ENCODE peak calls at places on chromosomes 6 and 20, in six cellular contexts. X, W, S, F, L and C are unnamed samples.

GRCh38 chr6:37650071-37650481 is 47.6 kb downstream of the MDGA1 start:
- DNase-seq in F (peak), X (no peak), S (peak), L (no peak), W (no peak), C (no peak)

GRCh38 chr6:36973190-36973589 is 12.8 kb downstream of the MTCH1 start:
- DNase-seq in W (no peak), F (no peak), X (no peak), L (no peak), S (no peak), C (no peak)

GRCh38 chr6:128666405-128666804 is 146.0 kb upstream of the PTPRK start:
- DNase-seq in X (no peak), S (no peak), F (no peak), L (no peak), W (no peak), C (no peak)

GRCh38 chr20:63369724-63370622 is 8.8 kb upstream of the CHRNA4 start:
- DNase-seq in S (no peak), L (no peak), F (no peak), W (no peak), X (no peak), C (no peak)

GRCh38 chr20:60038400-60038799 is 80.2 kb downstream of the CDH26 start:
- DNase-seq in S (no peak), W (no peak), L (peak), F (no peak), X (no peak), C (no peak)

GRCh38 chr6:29850011-29850553 is 22.5 kb downstream of the HLA-G start:
- DNase-seq in S (no peak), W (peak), X (peak), L (no peak), F (peak), C (peak)

GRCh38 chr6:116398366-116399005 is 27.7 kb downstream of the DSE start:
- DNase-seq in W (no peak), L (no peak), X (no peak), F (no peak), S (no peak), C (no peak)

GRCh38 chr6:37435373-37435772 is 2.4 kb downstream of the CMTR1 start:
- DNase-seq in W (no peak), L (no peak), S (no peak), X (no peak), F (no peak), C (no peak)

GRCh38 chr6:165662041-165662491 is 975 bp downstream of the PDE10A start:
- DNase-seq in F (no peak), X (no peak), W (no peak), S (no peak), L (peak), C (no peak)

GRCh38 chr6:7108196-7108963 is 619 bp downstream of the RREB1 start:
- DNase-seq in X (peak), L (no peak), W (peak), S (no peak), F (peak), C (peak)

GRCh38 chr20:33761698-33762250 is 30.0 kb downstream of the ZNF341 start:
- DNase-seq in X (no peak), W (no peak), F (no peak), S (no peak), L (no peak), C (no peak)

GRCh38 chr6:138104618-138105213 is 2.5 kb downstream of the PERP start:
- DNase-seq in W (no peak), S (no peak), L (no peak), F (no peak), X (no peak), C (no peak)

GRCh38 chr20:34538671-34539123 is 19.8 kb upstream of the MAP1LC3A start:
- DNase-seq in S (no peak), W (peak), X (peak), L (no peak), F (peak), C (peak)

GRCh38 chr20:45087814-45088213 is 13.1 kb downstream of the KCNS1 start:
- DNase-seq in W (no peak), L (no peak), X (no peak), F (no peak), S (no peak), C (no peak)

GRCh38 chr20:5859611-5860010 is 90.7 kb downstream of the TRMT6 start:
- DNase-seq in F (no peak), L (no peak), S (no peak), X (no peak), W (no peak), C (no peak)

GRCh38 chr6:40714576-40715500 is 127.7 kb upstream of the LRFN2 start:
- DNase-seq in L (no peak), W (peak), F (peak), X (peak), S (no peak), C (no peak)

GRCh38 chr6:166942393-166943168 is 13.8 kb downstream of the RNASET2 start:
- DNase-seq in W (no peak), F (peak), X (no peak), S (no peak), L (no peak), C (no peak)

GRCh38 chr6:85470023-85470410 is 20.1 kb downstream of the NT5E start:
- DNase-seq in W (no peak), X (no peak), S (no peak), L (no peak), F (no peak), C (no peak)

GRCh38 chr20:24872291-24873014 is 76.6 kb upstream of the CST7 start:
- DNase-seq in L (peak), W (no peak), S (no peak), X (no peak), F (no peak), C (peak)

GRCh38 chr6:74137910-74138309 is 441.9 kb downstream of the CD109 start:
- DNase-seq in F (no peak), W (no peak), S (no peak), X (no peak), L (no peak), C (no peak)

GRCh38 chr20:26208296-26209091 is 511.8 kb upstream of the ZNF337 start:
- DNase-seq in F (no peak), W (no peak), S (peak), X (no peak), L (no peak), C (peak)

GRCh38 chr20:19185083-19185482 is 27.4 kb upstream of the SLC24A3 start:
- DNase-seq in X (no peak), F (no peak), L (no peak), W (no peak), S (no peak), C (no peak)

GRCh38 chr20:17036546-17036945 is 190.3 kb upstream of the PCSK2 start:
- DNase-seq in X (no peak), W (no peak), S (no peak), L (no peak), F (no peak), C (no peak)

GRCh38 chr6:53987527-53987888 is 123.7 kb upstream of the MLIP start:
- DNase-seq in W (no peak), X (no peak), F (no peak), L (no peak), S (no peak), C (no peak)

GRCh38 chr6:135018057-135018456 is 36.6 kb downstream of the HBS1L start:
- DNase-seq in X (no peak), L (no peak), F (no peak), S (no peak), W (no peak), C (no peak)

GRCh38 chr6:37538107-37538506 is 38.4 kb upstream of the CCDC167 start:
- DNase-seq in F (peak), X (no peak), W (no peak), S (no peak), L (no peak), C (no peak)

GRCh38 chr20:64130876-64131275 is 23.5 kb upstream of the NPBWR2 start:
- DNase-seq in L (no peak), F (no peak), X (no peak), W (no peak), S (no peak), C (peak)

GRCh38 chr6:142822882-142823578 is 121.9 kb downstream of the HIVEP2 start:
- DNase-seq in L (no peak), W (no peak), F (peak), X (no peak), S (peak), C (no peak)

GRCh38 chr20:61631770-61632169 is 379.7 kb downstream of the CDH4 start:
- DNase-seq in S (no peak), W (no peak), F (peak), X (no peak), L (no peak), C (no peak)

GRCh38 chr6:167840160-167840525 is 13.4 kb downstream of the AFDN start:
- DNase-seq in F (peak), X (no peak), W (no peak), L (no peak), S (no peak), C (no peak)

GRCh38 chr20:54172856-54173652 is 732 bp downstream of the CYP24A1 start:
- DNase-seq in L (no peak), S (no peak), W (no peak), F (no peak), X (no peak), C (no peak)

GRCh38 chr6:101150226-101150625 is 243.3 kb upstream of the GRIK2 start:
- DNase-seq in S (no peak), L (no peak), W (no peak), F (no peak), X (no peak), C (no peak)

GRCh38 chr6:150169609-150170008 is 26.8 kb downstream of the PPP1R14C start:
- DNase-seq in W (no peak), X (no peak), F (peak), S (no peak), L (no peak), C (no peak)

GRCh38 chr6:88662163-88662580 is 301.2 kb downstream of the RNGTT start:
- DNase-seq in W (peak), X (no peak), F (no peak), L (no peak), S (no peak), C (no peak)

GRCh38 chr6:56730663-56731529 is 88.2 kb upstream of the DST start:
- DNase-seq in L (no peak), X (no peak), F (no peak), W (no peak), S (no peak), C (no peak)

GRCh38 chr6:166417285-166417691 is 34.5 kb upstream of the MPC1 start:
- DNase-seq in X (no peak), W (no peak), L (no peak), F (no peak), S (no peak), C (no peak)

DNA sequence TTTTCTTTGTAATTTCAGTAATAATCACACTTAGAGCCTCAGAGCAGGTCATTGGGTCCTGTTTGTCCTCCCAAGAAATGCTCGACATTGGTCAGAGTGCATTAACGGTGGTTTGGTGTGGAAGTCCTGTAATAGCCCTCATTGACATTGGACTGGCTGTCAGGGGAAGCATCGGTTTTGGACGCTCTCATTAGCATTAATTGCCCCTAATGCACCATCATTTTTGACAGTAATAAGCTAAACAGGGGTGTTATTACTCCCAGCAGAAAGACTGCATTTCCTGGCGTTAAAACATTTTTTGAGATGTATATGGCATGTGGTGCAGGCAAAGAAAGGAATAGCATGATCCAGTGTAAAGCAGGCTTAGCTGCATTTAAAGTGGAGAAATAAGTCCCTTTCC is 40.9 kb upstream of the MROH8 start:
- DNase-seq in F (no peak), S (no peak), W (no peak), X (no peak), L (no peak), C (no peak)
- TF ChIP-seq EP300 in F (no peak), S (no peak), W (no peak), X (no peak), L (no peak), C (no peak)

GRCh38 chr20:44041001-44041400 is 126.3 kb downstream of the TOX2 start:
- DNase-seq in X (no peak), W (peak), L (peak), F (no peak), S (no peak), C (peak)
- TF ChIP-seq POLR2AphosphoS5 in X (no peak), W (no peak), L (no peak), F (no peak), S (no peak), C (no peak)

GRCh38 chr20:58175425-58175824 is 53.0 kb downstream of the ANKRD60 start:
- DNase-seq in W (no peak), L (no peak), F (no peak), X (no peak), S (no peak), C (no peak)

GRCh38 chr20:58175836-58176235 is 52.6 kb downstream of the ANKRD60 start:
- DNase-seq in F (no peak), S (no peak), X (no peak), W (no peak), L (no peak), C (no peak)

GRCh38 chr20:58173091-58173490 is 55.4 kb downstream of the ANKRD60 start:
- DNase-seq in W (no peak), F (no peak), L (no peak), X (no peak), S (no peak), C (no peak)

GRCh38 chr20:58173930-58174707 is 54.3 kb downstream of the ANKRD60 start:
- DNase-seq in S (no peak), W (no peak), L (no peak), F (no peak), X (no peak), C (no peak)

DNA sequence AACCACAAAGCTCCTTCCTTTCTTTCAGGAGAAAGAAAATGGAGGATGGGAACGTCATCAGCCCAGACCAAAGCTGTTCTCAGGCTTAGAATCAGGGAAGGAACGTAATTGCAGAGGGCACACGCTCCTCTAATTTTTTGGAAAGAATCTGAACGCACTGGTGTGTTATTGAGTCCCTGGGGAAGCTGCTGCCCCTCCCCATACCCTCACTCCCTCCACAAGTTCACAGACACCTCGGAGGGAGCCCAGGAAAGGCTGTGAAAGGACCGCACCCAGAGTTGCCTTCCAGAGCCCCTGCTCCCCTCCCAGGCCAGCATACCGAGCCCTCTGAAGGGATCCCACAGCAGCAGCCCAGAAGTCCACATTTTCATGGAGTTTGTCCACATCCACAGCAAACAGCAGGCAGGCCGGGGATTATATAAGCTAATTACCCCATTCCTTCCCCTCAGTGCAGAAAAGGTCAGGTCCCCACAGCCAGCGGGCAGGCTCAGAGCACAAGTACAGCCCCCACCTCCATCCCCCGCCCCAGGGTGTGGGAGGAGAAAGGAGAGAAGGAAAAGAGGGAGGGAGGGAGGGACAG is 53.7 kb downstream of the ANKRD60 start:
- DNase-seq in W (no peak), F (no peak), S (no peak), L (no peak), X (peak), C (peak)
- TF ChIP-seq EP300 in W (no peak), F (no peak), S (no peak), L (no peak), X (no peak), C (no peak)

DNA sequence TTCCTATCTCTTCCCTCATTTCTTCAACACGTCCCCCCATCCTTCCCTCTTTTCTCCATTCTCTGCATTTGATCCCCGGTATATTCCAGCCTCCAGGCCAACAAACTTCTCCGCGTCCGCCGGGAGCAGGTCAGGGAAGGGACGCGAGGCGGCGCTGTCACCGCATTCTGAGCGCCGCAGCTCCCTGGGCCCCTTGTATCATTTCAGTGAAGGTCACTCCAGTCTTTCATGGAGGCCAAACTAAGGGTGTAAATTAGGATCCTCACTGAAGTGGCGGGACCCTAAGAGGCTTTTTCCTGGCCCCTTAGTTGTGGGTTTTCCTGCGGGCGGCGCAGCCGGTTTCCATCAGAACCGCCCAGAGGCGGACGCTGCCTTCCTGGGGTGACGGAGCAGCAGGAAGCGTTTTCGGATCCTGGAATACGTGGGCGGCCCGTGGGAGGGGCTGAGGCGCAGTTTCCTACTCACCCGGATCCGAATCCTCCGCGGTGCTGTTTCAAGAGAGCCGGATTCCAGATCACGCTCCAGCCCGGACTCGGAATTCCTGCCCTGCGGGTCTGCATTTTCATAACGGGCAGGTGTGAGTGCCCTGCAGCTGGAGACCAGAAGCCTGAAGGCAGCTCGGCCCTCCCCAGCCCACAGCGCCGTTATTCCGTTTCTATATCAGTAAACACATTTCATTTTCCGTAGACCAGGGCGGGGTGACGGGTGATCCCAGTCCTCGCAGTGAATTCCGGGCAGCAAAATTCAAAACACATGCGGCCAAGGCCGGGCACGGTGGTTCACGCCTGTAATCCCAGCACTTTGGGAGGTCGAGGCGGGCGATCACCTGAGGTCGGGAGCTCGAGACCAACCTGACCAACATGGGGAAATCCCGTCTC is 3.6 kb upstream of the MICA start:
- DNase-seq in X (peak), L (peak), S (no peak), F (peak), W (peak), C (peak)
- TF ChIP-seq POLR2AphosphoS5 in X (peak), L (peak), S (no peak), F (peak), W (peak), C (peak)

GRCh38 chr6:63572733-63573139 is 456 bp downstream of the LOC128125822 start:
- DNase-seq in L (no peak), S (no peak), W (no peak), X (no peak), F (no peak), C (no peak)

GRCh38 chr6:63573899-63574553 is 1.7 kb downstream of the LOC128125822 start:
- DNase-seq in W (peak), S (no peak), X (peak), F (peak), L (no peak), C (no peak)

GRCh38 chr6:63571382-63571882 is 848 bp upstream of the LOC128125822 start:
- DNase-seq in X (no peak), W (no peak), S (no peak), L (no peak), F (no peak), C (no peak)

GRCh38 chr6:63573140-63573898 is 1.0 kb downstream of the LOC128125822 start:
- DNase-seq in L (peak), F (peak), W (peak), X (peak), S (peak), C (peak)

DNA sequence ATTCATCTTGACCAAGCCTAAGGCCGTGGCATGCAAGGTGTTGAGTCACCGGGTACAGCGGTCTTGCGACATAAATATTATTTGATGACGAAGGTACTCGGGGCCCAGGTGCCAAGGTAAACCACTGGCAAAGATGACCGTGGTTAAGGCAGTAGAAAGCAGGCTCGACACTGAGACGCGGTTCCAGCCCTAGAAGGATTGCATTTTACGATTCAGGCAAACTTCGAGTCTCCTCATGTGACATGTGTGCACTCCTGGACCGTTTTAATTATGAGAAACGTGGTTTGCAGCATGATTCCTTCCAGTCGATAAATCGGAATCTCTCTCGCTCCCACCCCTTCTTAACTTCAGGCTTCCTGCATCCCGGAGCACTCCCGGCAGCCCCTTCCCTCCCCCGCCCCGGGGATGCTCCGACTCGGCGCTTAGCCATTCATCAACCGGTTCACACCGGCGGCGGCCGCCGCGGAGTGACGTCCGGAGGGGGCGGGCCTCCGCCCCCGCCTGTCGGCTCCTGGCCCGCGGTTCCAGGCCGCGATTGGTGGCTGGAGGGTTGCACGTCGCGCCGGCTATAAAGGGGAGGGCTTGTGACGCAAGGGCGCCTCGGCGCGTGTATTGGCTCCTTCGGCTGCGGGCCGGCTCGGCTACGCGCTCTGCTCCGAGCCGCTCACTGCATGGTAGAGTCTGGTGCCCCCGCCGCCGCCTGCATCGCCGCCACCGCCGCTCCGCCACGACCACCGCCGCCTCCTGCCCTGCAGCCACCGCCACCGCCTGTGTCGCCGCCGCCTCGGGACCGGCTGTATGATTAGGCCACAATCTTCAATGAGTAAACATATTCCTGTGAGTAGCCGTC is at the start of the genes LOC128125822 and PTP4A1:
- DNase-seq in L (peak), W (peak), S (peak), F (peak), X (peak), C (peak)
- TF ChIP-seq EP300 in L (peak), W (peak), S (no peak), F (peak), X (peak), C (peak)

GRCh38 chr20:37345339-37346231 is at the start of gene SRC:
- DNase-seq in F (peak), L (peak), X (peak), S (peak), W (peak), C (peak)

GRCh38 chr20:37343212-37343993 is 2.5 kb upstream of the SRC start:
- DNase-seq in X (peak), S (no peak), F (no peak), L (no peak), W (peak), C (peak)

GRCh38 chr20:37346232-37346525 is 239 bp downstream of the SRC start:
- DNase-seq in L (no peak), S (no peak), F (no peak), X (no peak), W (no peak), C (no peak)

GRCh38 chr20:37343994-37344355 is 2.0 kb upstream of the SRC start:
- DNase-seq in L (no peak), W (no peak), X (no peak), S (no peak), F (no peak), C (no peak)

GRCh38 chr20:37344506-37345338 is 1.2 kb upstream of the SRC start:
- DNase-seq in X (peak), W (peak), L (no peak), F (no peak), S (no peak), C (peak)
- TF ChIP-seq POLR2AphosphoS5 in X (peak), W (peak), L (no peak), F (no peak), S (no peak), C (no peak)

GRCh38 chr6:141562801-141563763 is 569.6 kb upstream of the GJE1 start:
- DNase-seq in X (peak), F (peak), W (peak), L (no peak), S (no peak), C (peak)
- TF ChIP-seq EP300 in X (no peak), F (no peak), W (no peak), L (no peak), S (no peak), C (no peak)